ENCODE peak calls at places on chromosomes 4 and X, in ten cellular contexts. G is GOT3; D is right atrium auricular region; I is amniotic stem cell; V is breast epithelium; M is H4; E is NCI-H2081; A is neural crest cell; X is activated CD8-positive, alpha-beta memory T cell treated with anti-CD3 and anti-CD28 coated beads, Interleukin-2, amount 50 U/mL, for 48 hours; W is activated T-helper 9 cell treated with anti-CD3 and anti-CD28 coated beads, Interleukin-2, amount 50 U/mL, for 16 hours. Z is an unnamed sample.

GRCh38 chr4:137705171-137705783 is 173.0 kb upstream of the PCDH18 start:
- DNase-seq in E (no peak), D (no peak), X (no peak), V (no peak), A (no peak), G (no peak), M (no peak), W (no peak), I (peak), Z (no peak)

GRCh38 chr4:121108557-121108956 is 36.2 kb upstream of the NDNF start:
- DNase-seq in V (no peak), W (no peak), A (no peak), X (no peak), D (no peak), G (no peak), E (peak), M (no peak), I (no peak), Z (no peak)

GRCh38 chr4:10694826-10695209 is 10.2 kb upstream of the CLNK start:
- DNase-seq in M (no peak), A (no peak), D (no peak), I (no peak), W (no peak), V (no peak), G (no peak), X (no peak), E (no peak), Z (no peak)

GRCh38 chr4:30718021-30718888 is 1.9 kb upstream of the PCDH7 start:
- DNase-seq in I (peak), E (peak), G (no peak), D (no peak), W (no peak), X (peak), A (peak), M (peak), V (no peak), Z (peak)

GRCh38 chrX:80648023-80648422 is 161.7 kb downstream of the BRWD3 start:
- DNase-seq in X (no peak), A (no peak), V (no peak), W (no peak), M (peak), D (no peak), I (no peak), G (no peak), E (no peak), Z (no peak)

GRCh38 chr4:1584498-1584897 is 99.6 kb downstream of the FAM53A start:
- DNase-seq in M (no peak), X (no peak), A (no peak), D (no peak), I (no peak), V (no peak), W (no peak), G (no peak), E (no peak), Z (peak)

GRCh38 chr4:139223682-139224317 is 46.8 kb upstream of the ELF2 start:
- DNase-seq in D (no peak), E (no peak), W (no peak), X (no peak), A (no peak), G (no peak), M (no peak), V (no peak), I (no peak), Z (no peak)

GRCh38 chr4:38782452-38783108 is at the start of gene TLR10:
- DNase-seq in V (no peak), M (peak), E (peak), A (peak), G (no peak), I (no peak), D (no peak), X (no peak), W (no peak), Z (peak)

GRCh38 chrX:123993326-123993725 is 31.8 kb downstream of the STAG2 start:
- DNase-seq in X (no peak), G (no peak), D (no peak), E (no peak), I (peak), M (peak), W (no peak), V (no peak), A (no peak), Z (no peak)

GRCh38 chr4:187436251-187436650 is 559.3 kb upstream of the ZFP42 start:
- DNase-seq in D (no peak), I (no peak), A (no peak), M (no peak), G (no peak), V (no peak), E (no peak), W (no peak), X (no peak), Z (no peak)

Z was measured in WTC11.